ENCODE peak calls at places on chromosomes 2 and 18, in five cellular contexts. E, G, N, O and F are unnamed samples. For H3K4me1, the result is how much of the 10 kb centered on the place peaks cover.

GRCh38 chr2:55498582-55498981 is 20.9 kb upstream of the CFAP36 start:
- ATAC-seq in N (no peak), E (no peak), O (no peak), G (no peak), F (no peak)

GRCh38 chr2:127700527-127701192 is 637 bp upstream of the SFT2D3 start:
- ATAC-seq in E (peak), G (peak), O (peak), N (peak), F (no peak)

GRCh38 chr2:96895032-96895708 is 25.3 kb upstream of the SEMA4C start:
- ATAC-seq in N (peak), G (peak), E (peak), O (peak), F (no peak)

GRCh38 chr2:201668402-201668801 is 25.1 kb upstream of the TMEM237 start:
- ATAC-seq in E (no peak), G (peak), N (no peak), O (peak), F (no peak)

GRCh38 chr2:134167015-134167414 is 86.9 kb upstream of the MGAT5 start:
- ATAC-seq in N (no peak), G (no peak), E (no peak), O (no peak), F (no peak)

GRCh38 chr2:195447353-195447975 is 209.6 kb upstream of the SLC39A10 start:
- ATAC-seq in G (no peak), O (no peak), N (peak), E (no peak), F (no peak)

GRCh38 chr2:112031916-112032582 is 23.0 kb upstream of the TMEM87B start:
- ATAC-seq in O (peak), G (peak), N (no peak), E (peak), F (peak)

GRCh38 chr18:79519751-79520472 is 124.2 kb downstream of the NFATC1 start:
- ATAC-seq in N (no peak), O (peak), G (no peak), E (peak), F (no peak)

GRCh38 chr18:48028716-48029115 is 98.3 kb upstream of the SMAD2 start:
- ATAC-seq in N (no peak), G (no peak), O (no peak), E (no peak), F (no peak)

GRCh38 chr2:217941886-217942728 is 60.7 kb downstream of the TNS1 start:
- ATAC-seq in O (no peak), E (no peak), G (peak), N (no peak), F (no peak)

GRCh38 chr2:230691005-230691647 is 21.5 kb upstream of the CAB39 start:
- ATAC-seq in N (peak), G (peak), O (peak), E (no peak), F (no peak)

GRCh38 chr2:62489162-62489561 is 16.8 kb downstream of the TMEM17 start:
- ATAC-seq in N (no peak), O (no peak), E (no peak), G (no peak), F (no peak)

GRCh38 chr18:3069671-3070433 is 56.9 kb upstream of the LPIN2 start:
- ATAC-seq in G (no peak), E (no peak), N (no peak), O (no peak), F (no peak)

GRCh38 chr18:59697236-59697932 is at the start of gene CCBE1:
- ATAC-seq in G (peak), E (peak), N (peak), O (peak), F (peak)

GRCh38 chr2:75560022-75560767 is 544 bp downstream of the EVA1A start:
- ATAC-seq in G (peak), N (peak), E (no peak), O (peak), F (no peak)

GRCh38 chr2:221787561-221787960 is 215.5 kb upstream of the EPHA4 start:
- ATAC-seq in O (no peak), G (no peak), E (no peak), N (no peak), F (no peak)

GRCh38 chr2:208389940-208390339 is 16.7 kb upstream of the PTH2R start:
- ATAC-seq in N (no peak), O (no peak), G (no peak), E (no peak), F (no peak)

GRCh38 chr2:224584768-224585204 is 377 bp downstream of the CUL3 start:
- ATAC-seq in N (peak), G (no peak), E (no peak), O (peak), F (peak)

GRCh38 chr2:162022290-162022945 is 51.6 kb downstream of the DPP4 start:
- ATAC-seq in E (no peak), O (peak), G (no peak), N (peak), F (no peak)

GRCh38 chr18:44651918-44652317 is 28.8 kb upstream of the SETBP1 start:
- ATAC-seq in G (no peak), N (no peak), O (no peak), E (peak), F (no peak)

GRCh38 chr2:13578547-13578946 is 861.8 kb downstream of the TRIB2 start:
- ATAC-seq in O (no peak), G (no peak), E (no peak), N (no peak), F (no peak)

GRCh38 chr2:74179063-74179865 is 585 bp upstream of the MOB1A start:
- ATAC-seq in E (peak), G (no peak), N (no peak), O (peak), F (no peak)

GRCh38 chr2:3242747-3243369 is 134.8 kb downstream of the EIPR1 start:
- ATAC-seq in E (no peak), N (no peak), O (no peak), G (no peak), F (no peak)

GRCh38 chr2:28976584-28976983 is 4.5 kb upstream of the TOGARAM2 start:
- ATAC-seq in N (peak), O (no peak), G (peak), E (no peak), F (no peak)

GRCh38 chr18:35661483-35662146 is 80.1 kb downstream of the GALNT1 start:
- ATAC-seq in E (peak), O (peak), G (no peak), N (no peak), F (no peak)

GRCh38 chr2:191151315-191151698 is 513 bp upstream of the STAT4 start:
- ATAC-seq in N (peak), G (peak), E (no peak), O (peak), F (peak)

GRCh38 chr2:234679766-234680687 is 183.1 kb upstream of the ARL4C start:
- ATAC-seq in E (no peak), G (peak), O (peak), N (peak), F (peak)

GRCh38 chr2:152395132-152396024 is 60.4 kb downstream of the FMNL2 start:
- ATAC-seq in O (no peak), E (no peak), N (no peak), G (no peak), F (peak)

GRCh38 chr2:237011196-237011595 is 74.5 kb upstream of the COPS8 start:
- ATAC-seq in N (no peak), G (no peak), O (no peak), E (no peak), F (no peak)

GRCh38 chr18:36756262-36756661 is 72.5 kb downstream of the TPGS2 start:
- ATAC-seq in E (no peak), G (no peak), N (no peak), O (no peak), F (peak)

GRCh38 chr2:111251711-111252110 is 131.0 kb downstream of the BCL2L11 start:
- ATAC-seq in N (no peak), G (no peak), O (no peak), E (no peak), F (no peak)

GRCh38 chr2:108971661-108972566 is 17.1 kb downstream of the EDAR start:
- ATAC-seq in O (no peak), N (peak), E (no peak), G (no peak), F (peak)
- H3K4me1 ChIP-seq in O (under half), N (under half), E (under half), G (under half), F (under half)

DNA sequence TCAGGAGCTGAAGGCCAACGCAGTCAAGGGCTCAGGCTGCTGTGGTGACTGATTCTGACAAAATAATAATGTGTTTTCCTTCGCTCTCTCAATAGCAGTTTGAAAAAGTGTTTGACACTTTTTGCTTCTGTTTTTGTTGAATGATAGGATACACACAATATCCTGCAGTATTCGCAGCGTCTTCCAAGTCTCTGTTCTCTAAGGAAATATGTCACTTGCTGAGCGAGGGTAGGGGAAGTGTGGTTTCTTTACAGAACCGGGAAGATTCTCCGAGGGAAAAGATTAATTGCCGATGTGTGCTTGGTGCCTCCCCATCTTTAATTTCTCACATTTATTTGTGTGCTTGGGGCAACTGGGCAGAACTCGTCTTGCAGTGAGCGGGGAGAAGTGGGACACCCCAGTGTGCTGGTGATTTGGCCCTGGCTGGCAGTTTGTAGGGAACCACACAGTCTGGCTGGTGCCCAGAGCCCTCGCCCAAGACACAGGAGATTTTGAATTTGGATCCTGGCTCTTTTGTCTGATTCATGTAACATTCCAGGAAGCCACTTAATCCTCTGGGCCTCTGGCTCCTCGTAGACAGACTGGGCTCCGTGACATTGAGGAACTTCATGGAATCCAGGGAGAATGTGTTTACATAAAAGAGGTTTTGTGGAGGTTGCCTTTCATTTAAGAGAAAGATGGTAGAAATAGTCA is 169.4 kb downstream of the LDLRAD4 start:
- ATAC-seq in G (no peak), N (no peak), E (no peak), O (no peak), F (peak)
- TF ChIP-seq POLR2AphosphoS5 in G (no peak), N (no peak), E (no peak), O (no peak), F (peak)

GRCh38 chr2:10329880-10330699 is 27.4 kb downstream of the HPCAL1 start:
- ATAC-seq in E (no peak), N (peak), O (peak), G (no peak), F (no peak)

GRCh38 chr2:10331033-10331701 is 28.5 kb downstream of the HPCAL1 start:
- ATAC-seq in E (peak), G (peak), O (peak), N (peak), F (peak)

GRCh38 chr2:10329584-10329879 is 26.8 kb downstream of the HPCAL1 start:
- ATAC-seq in G (no peak), O (peak), N (no peak), E (no peak), F (no peak)

GRCh38 chr2:10331702-10332401 is 29.1 kb downstream of the HPCAL1 start:
- ATAC-seq in N (no peak), O (no peak), G (peak), E (peak), F (peak)

DNA sequence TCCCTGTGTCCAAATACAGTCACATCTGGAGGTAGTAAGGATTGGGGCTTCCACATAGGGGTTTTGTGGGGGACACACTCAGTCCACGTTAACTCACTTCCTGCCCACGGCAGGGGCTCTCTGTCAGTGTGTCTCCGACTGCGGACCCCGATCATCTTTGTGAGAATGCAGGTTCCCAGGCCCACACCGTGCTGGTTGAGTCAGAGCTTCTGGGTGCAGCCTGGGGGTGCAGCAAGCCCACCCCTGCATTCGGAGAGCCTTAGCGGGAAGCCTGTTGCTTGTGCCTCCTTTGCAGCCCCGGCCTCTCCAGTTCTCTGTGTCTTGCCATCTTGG is 28.0 kb downstream of the HPCAL1 start:
- ATAC-seq in G (no peak), N (no peak), E (no peak), O (no peak), F (no peak)
- H3K4me1 ChIP-seq in G (half or more), N (under half), E (half or more), O (half or more), F (under half)

DNA sequence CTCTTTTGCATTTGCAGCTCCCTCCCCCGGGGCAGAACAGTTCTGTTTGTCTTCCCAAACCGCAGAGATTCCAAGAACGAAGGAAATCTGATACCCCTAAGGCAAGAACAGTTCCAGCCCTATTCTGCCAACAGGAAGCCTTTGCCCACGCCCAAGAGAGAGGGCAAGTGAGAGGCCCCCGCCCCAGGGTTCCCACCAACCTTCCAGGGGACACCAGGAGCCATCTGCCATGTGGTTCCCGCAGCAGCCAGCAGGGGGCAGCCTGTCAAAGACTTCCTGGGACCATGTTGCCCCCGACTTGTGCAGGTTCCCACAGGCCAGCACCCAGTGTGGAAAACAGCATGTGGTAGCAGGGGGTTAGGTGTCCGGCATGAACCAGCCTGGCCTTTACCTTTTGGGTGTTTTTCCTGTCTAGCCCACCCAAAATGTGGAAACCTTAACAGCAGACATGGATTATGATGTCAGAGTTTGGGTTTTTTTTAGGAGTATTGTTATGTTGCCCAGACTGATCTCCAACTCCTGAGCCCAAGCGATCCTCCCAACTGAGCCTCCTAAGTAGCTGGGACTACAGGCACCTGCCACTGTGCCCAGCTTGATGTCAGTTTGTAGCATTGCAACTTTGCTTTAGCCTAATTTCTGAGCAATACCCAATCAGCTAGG is 21.7 kb upstream of the EFHD1 start:
- ATAC-seq in N (peak), G (peak), E (peak), O (peak), F (peak)
- TF ChIP-seq POLR2AphosphoS5 in N (no peak), G (no peak), E (no peak), O (no peak), F (no peak)

GRCh38 chr2:8307779-8308178 is 374.1 kb upstream of the ID2 start:
- ATAC-seq in G (no peak), N (no peak), O (no peak), E (no peak), F (no peak)
- H3K4me1 ChIP-seq in G (under half), N (under half), O (under half), E (under half), F (under half)

GRCh38 chr2:37635359-37636208 is 35.9 kb downstream of the CDC42EP3 start:
- ATAC-seq in N (no peak), O (no peak), E (peak), G (peak), F (peak)

GRCh38 chr2:37637122-37637875 is 34.1 kb downstream of the CDC42EP3 start:
- ATAC-seq in N (no peak), E (no peak), O (no peak), G (no peak), F (no peak)

GRCh38 chr2:37637985-37638384 is 33.5 kb downstream of the CDC42EP3 start:
- ATAC-seq in G (no peak), E (no peak), N (no peak), O (no peak), F (no peak)

GRCh38 chr2:37634914-37635358 is 36.5 kb downstream of the CDC42EP3 start:
- ATAC-seq in N (no peak), G (no peak), E (no peak), O (no peak), F (no peak)

DNA sequence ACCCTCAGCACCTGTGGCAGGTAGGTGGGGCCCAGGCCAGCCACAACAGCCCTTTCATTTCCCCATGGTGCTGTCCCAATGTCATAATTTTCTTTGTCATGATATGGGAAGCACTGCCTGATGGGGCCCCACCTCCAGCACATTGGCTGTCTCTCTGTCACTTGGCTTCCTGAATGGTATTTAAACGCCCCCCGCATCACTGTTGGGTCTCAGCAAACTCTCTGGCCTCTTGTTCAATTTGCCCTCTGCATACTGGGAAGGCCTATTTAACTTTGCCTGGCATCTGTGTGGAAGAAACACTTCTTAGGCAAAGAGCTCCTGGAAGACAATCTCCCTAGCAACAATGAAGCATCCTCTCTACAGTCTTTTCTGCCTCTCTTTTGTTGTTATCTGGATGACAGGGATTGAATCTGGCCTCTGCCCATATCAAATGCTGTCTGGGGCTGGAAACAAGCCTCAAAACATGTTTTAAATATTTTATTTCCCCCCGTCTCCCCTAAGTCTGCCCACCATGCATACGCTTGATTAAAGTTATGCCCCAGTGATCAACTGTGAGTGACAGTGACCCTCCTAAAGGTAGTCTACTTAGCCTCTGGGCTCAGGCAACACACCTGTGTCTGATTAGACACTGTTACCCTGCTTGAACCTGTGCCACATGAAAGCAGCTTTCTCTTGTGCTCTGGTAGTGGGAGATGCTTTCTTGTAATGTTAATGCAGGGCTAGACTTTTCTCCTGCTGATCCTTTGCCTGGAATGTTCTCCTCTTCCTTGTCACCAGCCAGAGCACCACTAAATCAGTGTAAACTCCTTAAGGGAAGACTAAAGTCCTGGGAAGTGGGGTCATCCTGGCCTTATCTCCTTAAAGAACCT is 35.0 kb downstream of the CDC42EP3 start:
- ATAC-seq in N (no peak), G (no peak), O (no peak), E (no peak), F (no peak)
- TF ChIP-seq POLR2AphosphoS5 in N (no peak), G (no peak), O (no peak), E (no peak), F (no peak)

GRCh38 chr2:205771666-205772065 is 89.4 kb downstream of the NRP2 start:
- ATAC-seq in G (no peak), O (no peak), E (no peak), N (no peak), F (no peak)
- H3K4me1 ChIP-seq in G (under half), O (under half), E (under half), N (under half), F (half or more)